ENCODE peak calls at places on chromosomes 7 and 10, in four cellular contexts. K is PC-9, O is MM.1S, B is HCT116. Z is an unnamed sample.
A peak's percentile ranks its signal among the peaks of the same experiment; 100 is the strongest.

GRCh38 chr10:124339119-124339807 is 79.5 kb downstream of the OAT start:
- DNase-seq in K (no peak), O (no peak), B (no peak), Z (no peak)

GRCh38 chr10:132468201-132468600 is 69.4 kb upstream of the INPP5A start:
- DNase-seq in K (no peak), O (no peak), B (no peak), Z (no peak)

GRCh38 chr10:12847361-12847975 is 154.0 kb downstream of the CCDC3 start:
- DNase-seq in K (no peak), O (no peak), B (peak; percentile 43), Z (peak; percentile 46)

GRCh38 chr7:985915-986741 is 3.1 kb downstream of the CYP2W1 start:
- DNase-seq in K (peak; percentile 48), O (no peak), B (no peak), Z (peak; percentile 80)

GRCh38 chr7:5514440-5515035 is 90.9 kb upstream of the TNRC18 start:
- DNase-seq in K (peak; percentile 81), O (no peak), B (no peak), Z (no peak)

GRCh38 chr7:50782376-50783208 is at the start of gene GRB10:
- DNase-seq in K (no peak), O (no peak), B (no peak), Z (peak; percentile 73)

GRCh38 chr7:6228865-6229264 is 43.6 kb downstream of the CYTH3 start:
- DNase-seq in K (no peak), O (no peak), B (no peak), Z (no peak)

GRCh38 chr10:3525832-3526449 is 259.1 kb downstream of the KLF6 start:
- DNase-seq in K (peak; percentile 71), O (no peak), B (peak; percentile 76), Z (peak; percentile 33)

GRCh38 chr10:24449334-24449740 is 240.4 kb downstream of the KIAA1217 start:
- DNase-seq in K (no peak), O (peak; percentile 58), B (no peak), Z (no peak)

GRCh38 chr10:1402016-1402820 is 335.1 kb downstream of the ADARB2 start:
- DNase-seq in K (no peak), O (no peak), B (no peak), Z (no peak)

GRCh38 chr10:70132098-70133029 is at the start of gene AIFM2:
- DNase-seq in K (peak; percentile 78), O (peak; percentile 51), B (peak; percentile 40), Z (peak; percentile 83)

GRCh38 chr7:131249003-131249402 is 78.7 kb upstream of the MKLN1 start:
- DNase-seq in K (peak; percentile 91), O (no peak), B (no peak), Z (no peak)

GRCh38 chr10:61166489-61166888 is 222.5 kb upstream of the RHOBTB1 start:
- DNase-seq in K (no peak), O (no peak), B (no peak), Z (no peak)

GRCh38 chr7:131157530-131158243 is 170.0 kb upstream of the MKLN1 start:
- DNase-seq in K (no peak), O (no peak), B (no peak), Z (peak; percentile 37)

GRCh38 chr10:102714621-102715455 is at the start of gene SFXN2:
- DNase-seq in K (no peak), O (peak; percentile 77), B (no peak), Z (peak; percentile 75)

GRCh38 chr10:97914837-97915211 is 65.2 kb downstream of the GOLGA7B start:
- DNase-seq in K (peak; percentile 35), O (peak; percentile 66), B (peak; percentile 58), Z (peak; percentile 91)

GRCh38 chr10:77159538-77160110 is 478.0 kb downstream of the KCNMA1 start:
- DNase-seq in K (peak; percentile 32), O (no peak), B (no peak), Z (no peak)

GRCh38 chr10:191703-192518 is 56.7 kb downstream of the ZMYND11 start:
- DNase-seq in K (no peak), O (no peak), B (no peak), Z (no peak)

GRCh38 chr7:114412548-114412947 is 2.1 kb upstream of the FOXP2 start:
- DNase-seq in K (no peak), O (no peak), B (no peak), Z (no peak)

GRCh38 chr7:127504715-127505114 is 80.7 kb downstream of the GCC1 start:
- DNase-seq in K (no peak), O (peak; percentile 29), B (no peak), Z (no peak)

GRCh38 chr7:139118234-139118802 is 8.8 kb upstream of the ZC3HAV1 start:
- DNase-seq in K (peak; percentile 98), O (no peak), B (peak; percentile 32), Z (no peak)

GRCh38 chr7:139119486-139119849 is 9.9 kb upstream of the ZC3HAV1 start:
- DNase-seq in K (no peak), O (no peak), B (no peak), Z (no peak)

GRCh38 chr7:139116999-139117398 is 7.5 kb upstream of the ZC3HAV1 start:
- DNase-seq in K (no peak), O (no peak), B (no peak), Z (no peak)

GRCh38 chr7:139117599-139118233 is 8.2 kb upstream of the ZC3HAV1 start:
- DNase-seq in K (no peak), O (no peak), B (no peak), Z (no peak)

GRCh38 chr7:139118803-139119485 is 9.4 kb upstream of the ZC3HAV1 start:
- DNase-seq in K (no peak), O (no peak), B (no peak), Z (no peak)
- H3K27ac ChIP-seq in K (peak overlapping the region; percentile 37), O (no peak overlapping the region), B (no peak overlapping the region), Z (no peak overlapping the region)

DNA sequence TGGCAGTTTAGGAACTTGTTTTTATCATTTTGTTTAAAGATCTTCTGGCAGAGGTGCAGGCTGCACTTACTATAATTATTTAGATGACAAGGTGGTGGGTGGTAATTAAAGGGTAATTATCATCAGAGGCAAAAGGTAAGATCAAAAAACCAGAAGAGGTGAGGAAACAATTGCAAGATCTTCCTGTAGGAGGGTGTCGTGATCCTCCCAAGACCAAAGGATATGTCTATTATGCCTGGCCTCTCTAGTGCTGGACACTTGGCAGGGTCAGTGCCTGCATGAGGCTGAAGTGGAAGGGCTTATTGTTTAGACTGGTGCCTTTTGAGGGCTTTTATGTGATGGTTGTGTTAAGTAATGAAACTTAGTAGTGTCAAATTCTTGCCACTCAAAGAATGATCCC is 1.8 kb upstream of the WAPL start:
- DNase-seq in K (no peak), O (no peak), B (peak; percentile 19), Z (no peak)
- H3K4me3 ChIP-seq in K (peak overlapping the region; percentile 79), O (no peak overlapping the region), B (peak overlapping the region; percentile 84), Z (no peak overlapping the region)

DNA sequence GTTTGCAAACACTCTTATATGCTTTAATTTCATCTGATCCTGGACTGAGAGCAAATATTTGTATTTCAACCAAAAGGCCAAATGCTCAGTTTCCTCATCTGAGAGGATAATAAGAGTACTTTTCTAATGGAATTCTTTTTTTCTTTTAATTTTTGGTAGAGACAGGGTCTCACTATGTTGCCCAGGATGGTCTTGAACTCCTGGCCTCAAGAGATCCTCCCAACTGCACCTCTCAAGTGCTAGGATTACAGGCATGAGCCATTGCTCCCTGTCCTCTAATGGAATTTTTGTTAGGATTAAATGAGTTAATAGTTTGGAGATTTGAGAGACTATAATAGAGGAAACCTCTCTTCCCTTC is 68.4 kb upstream of the KMT2E start:
- DNase-seq in K (no peak), O (no peak), B (no peak), Z (no peak)
- H3K27ac ChIP-seq in K (no peak overlapping the region), O (peak overlapping the region; percentile 99), B (no peak overlapping the region), Z (peak overlapping the region; percentile 90)

GRCh38 chr7:8356071-8356470 is 77.3 kb upstream of the NXPH1 start:
- DNase-seq in K (no peak), O (no peak), B (no peak), Z (no peak)
- H3K4me3 ChIP-seq in K (no peak overlapping the region), O (no peak overlapping the region), B (no peak overlapping the region), Z (no peak overlapping the region)

GRCh38 chr10:32150532-32151101 is 94.4 kb upstream of the KIF5B start:
- DNase-seq in K (no peak), O (no peak), B (no peak), Z (no peak)
- H3K27ac ChIP-seq in K (no peak overlapping the region), O (no peak overlapping the region), B (no peak overlapping the region), Z (no peak overlapping the region)

GRCh38 chr7:151125459-151125834 is 39.2 kb downstream of the AGAP3 start:
- DNase-seq in K (no peak), O (no peak), B (no peak), Z (peak; percentile 43)
- H3K4me3 ChIP-seq in K (no peak overlapping the region), O (no peak overlapping the region), B (no peak overlapping the region), Z (no peak overlapping the region)

DNA sequence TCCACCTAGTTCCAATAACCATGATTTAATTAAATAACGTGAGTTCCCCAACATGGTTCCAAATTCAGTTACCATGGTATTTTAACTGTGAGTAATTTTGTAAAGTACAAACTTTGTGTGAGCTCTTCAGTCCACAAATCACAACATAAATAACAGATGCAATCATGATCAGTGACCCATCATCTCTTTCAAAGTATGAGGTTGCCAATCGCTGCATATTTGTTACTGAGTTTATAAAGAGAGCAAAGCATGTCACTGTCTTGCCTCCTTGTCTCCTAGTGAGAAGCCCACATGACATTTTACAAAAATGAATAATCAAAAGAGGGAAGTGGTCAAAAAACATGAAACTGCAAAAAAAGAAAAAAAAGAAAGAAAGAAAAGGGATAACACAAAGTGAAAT is 69.1 kb upstream of the PDSS1 start:
- DNase-seq in K (no peak), O (no peak), B (no peak), Z (no peak)
- H3K27ac ChIP-seq in K (no peak overlapping the region), O (no peak overlapping the region), B (no peak overlapping the region), Z (no peak overlapping the region)

DNA sequence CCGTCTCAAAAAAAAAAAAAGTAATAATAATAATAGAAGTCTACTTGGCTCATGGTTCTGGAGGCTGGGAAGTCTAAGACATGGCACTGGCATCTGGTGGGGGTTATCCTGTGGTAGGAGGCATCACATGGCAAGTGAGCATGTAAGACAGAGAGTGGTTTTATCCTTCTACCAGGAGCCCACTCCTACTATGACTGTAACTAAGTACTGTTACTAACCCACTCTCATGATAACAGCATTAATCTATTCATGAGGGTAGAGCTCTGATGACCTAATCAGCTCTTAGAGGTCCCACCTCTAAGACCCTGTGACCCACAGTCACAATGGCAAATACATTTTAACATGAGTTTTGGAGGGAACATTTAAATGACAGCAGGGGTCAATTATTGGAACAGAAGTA is 43.3 kb upstream of the NRF1 start:
- DNase-seq in K (no peak), O (no peak), B (no peak), Z (no peak)
- H3K4me3 ChIP-seq in K (no peak overlapping the region), O (no peak overlapping the region), B (no peak overlapping the region), Z (no peak overlapping the region)

GRCh38 chr10:79409038-79410035 is 36.1 kb downstream of the ZCCHC24 start:
- DNase-seq in K (no peak), O (no peak), B (no peak), Z (peak; percentile 10)

GRCh38 chr10:79406683-79407396 is 38.6 kb downstream of the ZCCHC24 start:
- DNase-seq in K (no peak), O (no peak), B (no peak), Z (no peak)

GRCh38 chr10:79407811-79408795 is 37.3 kb downstream of the ZCCHC24 start:
- DNase-seq in K (no peak), O (no peak), B (no peak), Z (peak; percentile 26)

GRCh38 chr10:79405995-79406515 is 39.4 kb downstream of the ZCCHC24 start:
- DNase-seq in K (no peak), O (no peak), B (no peak), Z (peak; percentile 19)

GRCh38 chr10:79407397-79407796 is 38.0 kb downstream of the ZCCHC24 start:
- DNase-seq in K (no peak), O (no peak), B (no peak), Z (no peak)
- H3K27ac ChIP-seq in K (no peak overlapping the region), O (no peak overlapping the region), B (no peak overlapping the region), Z (no peak overlapping the region)